ENCODE peak calls at places on chromosomes 11 and 22, in eight cellular contexts. L is kidney, A is thoracic aorta, N is suprapubic skin, J is GM23338, B is Peyer's patch, V is GM12878, T is HAP-1. Y is an unnamed sample. For H3K4me1, the result is how much of the 10 kb centered on the place peaks cover.

GRCh38 chr11:112412383-112412782 is 151.7 kb upstream of the PLET1 start:
- DNase-seq in L (no peak), A (no peak), N (no peak), J (no peak), B (no peak), V (no peak), T (no peak), Y (no peak)

GRCh38 chr11:33868646-33869461 is 23.0 kb downstream of the LMO2 start:
- DNase-seq in L (peak), A (no peak), N (no peak), J (peak), B (no peak), V (no peak), T (no peak), Y (peak)

GRCh38 chr11:31500560-31500959 is 8.9 kb downstream of the IMMP1L start:
- DNase-seq in L (no peak), A (no peak), N (no peak), J (no peak), B (no peak), V (no peak), T (no peak), Y (no peak)

GRCh38 chr11:107785401-107785800 is 73.2 kb downstream of the SLC35F2 start:
- DNase-seq in L (no peak), A (no peak), N (no peak), J (no peak), B (no peak), V (no peak), T (no peak), Y (no peak)

GRCh38 chr11:121671276-121672168 is 218.8 kb upstream of the SORL1-AS1 start:
- DNase-seq in L (no peak), A (no peak), N (no peak), J (no peak), B (no peak), V (no peak), T (no peak), Y (no peak)

GRCh38 chr11:2150206-2150847 is 10.7 kb downstream of the INS start:
- DNase-seq in L (no peak), A (no peak), N (no peak), J (peak), B (no peak), V (no peak), T (peak), Y (peak)

GRCh38 chr22:39502109-39502788 is at the start of gene MIEF1:
- DNase-seq in L (peak), A (peak), N (peak), J (peak), B (peak), V (peak), T (peak), Y (peak)

GRCh38 chr22:29704528-29705285 is 15.1 kb upstream of the CABP7 start:
- DNase-seq in L (no peak), A (no peak), N (no peak), J (no peak), B (no peak), V (no peak), T (no peak), Y (no peak)

GRCh38 chr22:43006016-43006505 is 8.9 kb downstream of the PACSIN2 start:
- DNase-seq in L (no peak), A (no peak), N (no peak), J (no peak), B (no peak), V (no peak), T (no peak), Y (no peak)

GRCh38 chr11:12076840-12077534 is 33.4 kb upstream of the MICAL2 start:
- DNase-seq in L (no peak), A (no peak), N (peak), J (no peak), B (no peak), V (no peak), T (no peak), Y (no peak)

GRCh38 chr11:128720522-128720985 is 26.7 kb downstream of the FLI1 start:
- DNase-seq in L (peak), A (no peak), N (no peak), J (peak), B (peak), V (no peak), T (no peak), Y (peak)

GRCh38 chr11:91446267-91446666 is 778.4 kb upstream of the FAT3 start:
- DNase-seq in L (no peak), A (no peak), N (no peak), J (no peak), B (no peak), V (no peak), T (no peak), Y (no peak)

GRCh38 chr22:39361495-39361894 is 11.7 kb downstream of the SYNGR1 start:
- DNase-seq in L (no peak), A (no peak), N (no peak), J (no peak), B (no peak), V (no peak), T (no peak), Y (no peak)

GRCh38 chr11:30424851-30425250 is 101.9 kb downstream of the ARL14EP start:
- DNase-seq in L (no peak), A (no peak), N (no peak), J (no peak), B (no peak), V (no peak), T (no peak), Y (no peak)

GRCh38 chr11:107898270-107898669 is 30.0 kb upstream of the RAB39A start:
- DNase-seq in L (no peak), A (no peak), N (no peak), J (peak), B (no peak), V (peak), T (peak), Y (peak)

GRCh38 chr11:120527111-120527748 is 15.7 kb downstream of the GRIK4 start:
- DNase-seq in L (peak), A (no peak), N (no peak), J (peak), B (no peak), V (no peak), T (no peak), Y (peak)

GRCh38 chr22:37483050-37483449 is 3.1 kb downstream of the MFNG start:
- DNase-seq in L (no peak), A (no peak), N (no peak), J (no peak), B (no peak), V (no peak), T (no peak), Y (no peak)

GRCh38 chr22:37485006-37485713 is 1.0 kb downstream of the MFNG start:
- DNase-seq in L (no peak), A (no peak), N (no peak), J (no peak), B (peak), V (no peak), T (no peak), Y (no peak)

GRCh38 chr22:37484115-37485005 is 1.8 kb downstream of the MFNG start:
- DNase-seq in L (peak), A (no peak), N (no peak), J (no peak), B (peak), V (peak), T (no peak), Y (peak)

GRCh38 chr22:37482244-37482643 is 3.9 kb downstream of the MFNG start:
- DNase-seq in L (no peak), A (no peak), N (no peak), J (no peak), B (no peak), V (no peak), T (no peak), Y (no peak)

DNA sequence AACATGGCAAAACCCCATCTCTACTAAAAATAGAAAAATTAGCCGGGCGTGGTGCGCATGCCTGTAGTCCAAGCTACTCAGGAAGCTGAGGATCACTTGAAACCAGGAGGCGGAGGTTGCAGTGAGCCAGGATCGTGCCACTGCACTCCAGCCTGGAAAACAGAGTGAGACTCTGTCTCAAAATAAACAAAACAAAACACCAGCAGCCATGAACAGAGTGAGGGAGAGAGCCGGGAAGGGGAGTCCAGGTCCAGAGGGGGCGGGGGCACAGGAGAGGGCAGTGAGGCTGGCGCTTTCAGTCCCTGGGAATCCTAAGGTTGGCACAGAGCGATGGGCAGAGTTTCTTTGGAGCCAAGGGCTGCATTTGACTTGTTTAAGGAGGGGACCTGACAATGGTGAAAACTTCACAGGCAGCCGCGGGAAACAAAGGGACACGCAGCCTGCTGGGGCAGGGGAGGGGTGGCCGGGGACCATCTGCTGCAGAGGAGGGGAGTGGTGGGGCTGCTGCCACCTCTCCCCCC is 2.5 kb downstream of the MFNG start:
- DNase-seq in L (no peak), A (no peak), N (no peak), J (no peak), B (no peak), V (no peak), T (no peak), Y (no peak)
- H3K4me3 ChIP-seq in L (peak), A (peak), N (peak), J (no peak), B (peak), V (peak), T (peak), Y (no peak)

GRCh38 chr11:64245401-64245796 is 1.3 kb downstream of the PPP1R14B start:
- DNase-seq in L (no peak), A (no peak), N (no peak), J (no peak), B (peak), V (no peak), T (no peak), Y (no peak)

GRCh38 chr11:64244966-64245365 is 1.8 kb downstream of the PPP1R14B start:
- DNase-seq in L (no peak), A (no peak), N (no peak), J (no peak), B (no peak), V (no peak), T (no peak), Y (no peak)

GRCh38 chr11:64246874-64247728 is at the start of gene PPP1R14B:
- DNase-seq in L (peak), A (peak), N (peak), J (peak), B (peak), V (no peak), T (peak), Y (peak)

GRCh38 chr11:64244107-64244506 is 2.6 kb downstream of the PPP1R14B start:
- DNase-seq in L (no peak), A (no peak), N (no peak), J (no peak), B (no peak), V (no peak), T (no peak), Y (no peak)

DNA sequence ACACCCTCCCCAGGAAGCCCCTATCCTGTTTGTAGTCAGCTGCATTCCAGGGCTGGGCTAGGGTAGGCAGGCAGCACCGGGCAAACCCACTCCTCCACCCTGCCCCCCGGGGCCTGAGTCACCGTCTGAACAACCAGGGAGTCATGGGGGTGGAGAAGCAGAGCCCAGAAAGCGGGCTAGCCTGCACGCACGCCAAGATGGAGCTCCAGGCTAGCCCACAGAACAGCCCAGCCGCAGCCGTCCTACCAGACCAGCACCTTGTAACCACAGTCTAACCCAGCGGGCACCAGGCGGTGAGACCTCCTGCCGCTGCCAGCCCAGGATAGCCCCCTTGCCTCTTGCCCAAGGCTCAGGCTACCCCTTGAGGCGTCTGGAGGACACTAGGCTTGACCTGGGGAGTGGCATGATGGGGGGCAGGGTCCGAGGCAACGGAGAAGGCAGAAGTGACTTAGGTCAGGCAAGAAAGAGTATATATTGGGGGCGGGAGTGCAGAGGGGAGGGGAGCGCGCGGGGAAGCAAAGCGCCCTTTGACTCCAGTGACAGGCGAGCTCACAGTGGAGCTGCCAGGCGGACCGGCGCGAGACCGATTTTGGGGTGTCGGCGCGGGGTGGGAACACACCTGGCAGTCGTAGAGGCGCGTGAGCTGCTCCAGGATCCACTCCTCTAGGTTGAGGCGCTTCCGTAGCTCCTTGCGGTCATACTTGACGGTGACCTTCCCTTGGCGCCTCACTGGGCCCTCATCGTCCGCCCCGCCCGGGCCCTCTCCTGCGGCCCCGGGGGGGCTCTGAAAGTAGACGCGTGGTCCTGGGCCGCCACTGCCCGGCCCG is 733 bp downstream of the PPP1R14B start:
- DNase-seq in L (peak), A (peak), N (peak), J (peak), B (peak), V (no peak), T (peak), Y (peak)
- H3K4me1 ChIP-seq in L (under half), A (under half), N (half or more), J (under half), B (half or more), V (under half), T (under half), Y (under half)

DNA sequence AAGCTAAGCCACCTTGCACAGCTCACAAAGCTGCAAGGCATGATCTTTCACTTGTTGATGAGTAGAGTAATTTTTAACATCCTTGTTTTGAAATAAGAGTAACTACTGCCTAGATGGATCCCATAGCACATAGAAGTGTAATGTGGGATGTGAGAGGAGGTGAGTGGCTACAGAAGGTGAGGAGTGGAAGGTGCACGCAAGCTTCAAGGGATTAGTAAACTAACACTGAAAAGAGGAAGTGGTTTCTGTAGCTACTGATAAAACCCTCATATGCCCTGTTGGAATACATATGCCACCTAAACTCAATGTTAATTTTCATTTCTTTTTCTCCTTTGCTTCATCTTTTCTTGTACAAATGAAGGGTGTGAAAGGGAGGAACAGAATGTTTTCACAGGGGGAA is 22.0 kb upstream of the CTSC start:
- DNase-seq in L (no peak), A (no peak), N (no peak), J (no peak), B (no peak), V (peak), T (no peak), Y (no peak)
- H3K4me3 ChIP-seq in L (no peak), A (no peak), N (no peak), J (no peak), B (no peak), V (no peak), T (no peak), Y (no peak)

GRCh38 chr11:103529217-103529684 is 420.0 kb downstream of the DYNC2H1 start:
- DNase-seq in L (no peak), A (no peak), N (no peak), J (no peak), B (no peak), V (no peak), T (no peak), Y (peak)

GRCh38 chr11:103528046-103528445 is 418.8 kb downstream of the DYNC2H1 start:
- DNase-seq in L (no peak), A (no peak), N (no peak), J (no peak), B (no peak), V (no peak), T (no peak), Y (no peak)

GRCh38 chr11:103530257-103530656 is 421.0 kb downstream of the DYNC2H1 start:
- DNase-seq in L (no peak), A (no peak), N (no peak), J (no peak), B (no peak), V (no peak), T (no peak), Y (no peak)

GRCh38 chr11:103525069-103525468 is 415.8 kb downstream of the DYNC2H1 start:
- DNase-seq in L (no peak), A (no peak), N (no peak), J (no peak), B (no peak), V (no peak), T (no peak), Y (no peak)

DNA sequence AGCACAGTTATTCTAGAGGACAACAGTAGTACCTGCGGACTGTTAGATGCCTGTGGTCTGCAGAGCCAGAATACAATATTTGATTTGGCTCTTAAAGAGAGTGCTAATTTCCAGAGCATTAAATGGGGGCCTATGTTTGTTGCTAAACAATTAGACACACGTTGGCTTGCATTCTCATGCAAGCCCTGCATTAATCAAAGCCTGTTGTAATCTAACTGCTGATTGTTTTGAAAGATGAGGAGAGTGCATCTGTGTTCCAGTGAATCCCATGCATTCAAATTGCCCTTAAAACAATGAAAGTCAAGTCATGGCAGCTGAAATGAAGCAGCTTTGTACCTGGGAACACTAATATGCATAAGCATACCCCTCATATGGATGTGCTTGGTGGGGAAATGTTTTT is 419.4 kb downstream of the DYNC2H1 start:
- DNase-seq in L (no peak), A (no peak), N (no peak), J (no peak), B (no peak), V (no peak), T (no peak), Y (no peak)
- H3K4me1 ChIP-seq in L (under half), A (under half), N (under half), J (under half), B (under half), V (under half), T (under half), Y (under half)

GRCh38 chr11:96054870-96055705 is 131.2 kb upstream of the MTMR2 start:
- DNase-seq in L (no peak), A (no peak), N (no peak), J (peak), B (no peak), V (no peak), T (peak), Y (peak)
- H3K4me3 ChIP-seq in L (no peak), A (no peak), N (no peak), J (no peak), B (no peak), V (no peak), T (no peak), Y (peak)

DNA sequence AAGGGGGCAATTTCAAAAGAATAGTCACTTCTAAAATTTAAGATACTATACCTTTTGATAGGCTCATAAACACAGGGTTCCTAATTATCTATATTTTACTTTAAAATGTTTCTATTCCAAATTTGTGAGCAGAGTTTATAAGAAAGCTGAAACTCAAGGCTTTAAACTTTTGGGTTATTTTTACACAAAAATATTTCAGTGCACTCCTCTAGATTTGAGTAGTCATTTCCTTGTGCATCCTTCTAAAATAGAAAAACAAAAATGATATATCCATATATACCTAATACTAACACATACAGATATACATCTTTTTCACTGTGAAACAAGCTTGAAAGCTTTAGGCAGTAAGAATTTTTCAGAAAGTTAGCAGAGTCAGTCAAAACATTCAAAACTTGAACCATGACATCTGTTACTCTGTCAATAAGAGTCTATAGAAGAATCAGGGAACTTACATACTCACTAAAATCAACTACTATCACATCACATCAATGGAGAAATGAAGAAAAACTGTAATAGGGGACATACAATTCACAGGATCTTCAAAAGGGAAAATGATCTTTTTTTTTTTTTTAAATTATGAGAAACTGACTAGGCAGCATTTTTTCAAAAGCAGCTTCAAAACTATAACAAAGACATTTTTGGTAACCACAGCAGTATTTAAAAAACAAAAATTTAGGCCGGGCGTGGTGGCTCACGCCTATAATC is 5.1 kb downstream of the PHF21A start:
- DNase-seq in L (no peak), A (no peak), N (no peak), J (no peak), B (no peak), V (no peak), T (no peak), Y (no peak)
- H3K4me1 ChIP-seq in L (under half), A (under half), N (under half), J (under half), B (under half), V (under half), T (under half), Y (under half)

Y was measured in neural progenitor cell.